ENCODE peak calls at places on chromosome 13, in eight cellular contexts. B, G, X, U, F, V, Q and K are unnamed samples.

GRCh38 chr13:94305463-94305862 is 174.0 kb downstream of the DCT start:
- DNase-seq in V (no peak), F (no peak), Q (no peak), G (no peak), B (no peak), X (peak), U (no peak), K (no peak)

GRCh38 chr13:89363144-89363543 is 1692.0 kb downstream of the SLITRK5 start:
- DNase-seq in G (no peak), B (no peak), Q (no peak), X (no peak), U (no peak), V (no peak), F (no peak), K (no peak)

GRCh38 chr13:25067054-25067453 is 28.9 kb upstream of the PABPC3 start:
- DNase-seq in Q (no peak), G (no peak), V (no peak), X (no peak), F (no peak), U (no peak), B (peak), K (no peak)

GRCh38 chr13:96200810-96201209 is 110.9 kb downstream of the HS6ST3 start:
- DNase-seq in B (no peak), F (peak), X (no peak), G (no peak), U (no peak), V (no peak), Q (no peak), K (no peak)

GRCh38 chr13:22461854-22462565 is 718.8 kb upstream of the SGCG start:
- DNase-seq in X (no peak), B (no peak), V (no peak), G (no peak), U (no peak), Q (no peak), F (peak), K (no peak)

GRCh38 chr13:21616880-21617279 is 12.9 kb upstream of the MICU2 start:
- DNase-seq in V (no peak), B (no peak), G (peak), Q (no peak), X (no peak), U (no peak), F (peak), K (no peak)

GRCh38 chr13:99981115-99982020 is at the start of gene ZIC2:
- DNase-seq in U (no peak), B (peak), F (no peak), V (no peak), Q (peak), G (peak), X (no peak), K (no peak)

GRCh38 chr13:51768976-51769375 is 35.0 kb downstream of the DHRS12 start:
- DNase-seq in B (no peak), F (no peak), G (no peak), U (no peak), V (no peak), Q (no peak), X (no peak), K (no peak)

GRCh38 chr13:44049546-44049945 is 169.8 kb downstream of the LACC1 start:
- DNase-seq in U (no peak), Q (no peak), F (no peak), B (no peak), V (no peak), X (no peak), G (no peak), K (no peak)